ENCODE peak calls at places on chromosomes 6 and 20, in four cellular contexts. One of them, this sample, is unnamed.

GRCh38 chr20:62523473-62524203 is 47.8 kb upstream of the GATA5 start:
- DNase-seq in PC-9: no peak
- DNase-seq in left ventricle myocardium inferior: no peak
- DNase-seq in IMR-90: no peak
- DNase-seq in this sample: no peak

GRCh38 chr6:7919871-7920270 is 9.3 kb upstream of the TXNDC5 start:
- DNase-seq in PC-9: no peak
- DNase-seq in left ventricle myocardium inferior: no peak
- DNase-seq in IMR-90: no peak
- DNase-seq in this sample: peak; percentile 59

GRCh38 chr20:9348316-9348715 is 166.1 kb upstream of the LAMP5 start:
- DNase-seq in PC-9: no peak
- DNase-seq in left ventricle myocardium inferior: no peak
- DNase-seq in IMR-90: no peak
- DNase-seq in this sample: no peak

GRCh38 chr6:139981810-139982550 is 607.5 kb upstream of the CITED2 start:
- DNase-seq in PC-9: peak; percentile 65
- DNase-seq in left ventricle myocardium inferior: no peak
- DNase-seq in IMR-90: peak; percentile 80
- DNase-seq in this sample: no peak

GRCh38 chr6:7134999-7135735 is 27.4 kb downstream of the RREB1 start:
- DNase-seq in PC-9: no peak
- DNase-seq in left ventricle myocardium inferior: no peak
- DNase-seq in IMR-90: no peak
- DNase-seq in this sample: no peak

GRCh38 chr20:58650181-58650775 is 805 bp upstream of the STX16 start:
- DNase-seq in PC-9: no peak
- DNase-seq in left ventricle myocardium inferior: peak; percentile 29
- DNase-seq in IMR-90: no peak
- DNase-seq in this sample: no peak

GRCh38 chr20:9100721-9101120 is 31.8 kb downstream of the PLCB4 start:
- DNase-seq in PC-9: no peak
- DNase-seq in left ventricle myocardium inferior: no peak
- DNase-seq in IMR-90: no peak
- DNase-seq in this sample: no peak

GRCh38 chr6:164109770-164110140 is 695.2 kb downstream of the QKI start:
- DNase-seq in PC-9: no peak
- DNase-seq in left ventricle myocardium inferior: peak; percentile 52
- DNase-seq in IMR-90: no peak
- DNase-seq in this sample: no peak

GRCh38 chr20:37162674-37163073 is 16.5 kb upstream of the RPN2 start:
- DNase-seq in PC-9: no peak
- DNase-seq in left ventricle myocardium inferior: no peak
- DNase-seq in IMR-90: no peak
- DNase-seq in this sample: no peak

DNA sequence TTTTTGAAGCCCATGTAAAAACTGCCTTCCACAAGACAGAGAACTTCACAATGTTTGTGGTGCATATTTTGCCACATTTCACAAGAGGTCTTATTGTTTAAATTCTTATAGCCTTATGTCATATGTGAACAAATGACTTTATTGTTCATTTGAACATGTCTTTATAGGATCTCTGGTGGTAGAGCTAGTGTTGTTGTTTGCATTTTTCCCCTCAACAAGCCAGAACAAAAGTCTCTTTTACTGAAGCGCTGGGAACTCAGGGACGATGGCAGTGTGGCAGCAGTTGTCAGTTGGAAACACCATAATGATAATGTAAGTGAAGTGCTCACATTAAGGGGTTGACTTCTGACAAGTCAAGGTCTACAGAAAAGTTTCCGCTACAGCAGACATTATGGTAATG is 179.9 kb downstream of the GJA10 start:
- DNase-seq in PC-9: no peak
- DNase-seq in left ventricle myocardium inferior: no peak
- DNase-seq in IMR-90: peak; percentile 41
- DNase-seq in this sample: no peak
- H3K27ac ChIP-seq in PC-9: no peak overlapping the region
- H3K27ac ChIP-seq in left ventricle myocardium inferior: no peak overlapping the region
- H3K27ac ChIP-seq in IMR-90: no peak overlapping the region
- H3K27ac ChIP-seq in this sample: no peak overlapping the region

DNA sequence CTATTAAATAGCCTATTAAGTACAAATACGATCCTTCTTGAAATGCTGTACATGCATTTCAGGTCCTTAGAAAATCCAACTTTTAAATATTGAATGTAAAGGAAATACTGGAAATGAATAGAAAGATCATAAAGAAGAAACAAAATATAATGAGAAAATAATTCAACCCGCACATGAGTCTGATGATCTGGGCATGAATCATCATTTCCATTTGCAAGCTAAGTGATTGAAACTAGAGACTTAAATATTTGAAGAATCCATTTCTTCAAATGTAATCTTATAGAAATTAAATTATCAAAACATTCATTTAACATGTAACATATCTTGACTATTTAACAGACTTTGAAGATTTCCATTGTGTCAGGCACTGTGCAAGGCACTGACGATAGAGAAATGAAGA is 977.0 kb downstream of the TFAP2A start:
- DNase-seq in PC-9: no peak
- DNase-seq in left ventricle myocardium inferior: no peak
- DNase-seq in IMR-90: peak; percentile 59
- DNase-seq in this sample: no peak
- H3K4me3 ChIP-seq in PC-9: no peak overlapping the region
- H3K4me3 ChIP-seq in left ventricle myocardium inferior: no peak overlapping the region
- H3K4me3 ChIP-seq in IMR-90: no peak overlapping the region
- H3K4me3 ChIP-seq in this sample: no peak overlapping the region

DNA sequence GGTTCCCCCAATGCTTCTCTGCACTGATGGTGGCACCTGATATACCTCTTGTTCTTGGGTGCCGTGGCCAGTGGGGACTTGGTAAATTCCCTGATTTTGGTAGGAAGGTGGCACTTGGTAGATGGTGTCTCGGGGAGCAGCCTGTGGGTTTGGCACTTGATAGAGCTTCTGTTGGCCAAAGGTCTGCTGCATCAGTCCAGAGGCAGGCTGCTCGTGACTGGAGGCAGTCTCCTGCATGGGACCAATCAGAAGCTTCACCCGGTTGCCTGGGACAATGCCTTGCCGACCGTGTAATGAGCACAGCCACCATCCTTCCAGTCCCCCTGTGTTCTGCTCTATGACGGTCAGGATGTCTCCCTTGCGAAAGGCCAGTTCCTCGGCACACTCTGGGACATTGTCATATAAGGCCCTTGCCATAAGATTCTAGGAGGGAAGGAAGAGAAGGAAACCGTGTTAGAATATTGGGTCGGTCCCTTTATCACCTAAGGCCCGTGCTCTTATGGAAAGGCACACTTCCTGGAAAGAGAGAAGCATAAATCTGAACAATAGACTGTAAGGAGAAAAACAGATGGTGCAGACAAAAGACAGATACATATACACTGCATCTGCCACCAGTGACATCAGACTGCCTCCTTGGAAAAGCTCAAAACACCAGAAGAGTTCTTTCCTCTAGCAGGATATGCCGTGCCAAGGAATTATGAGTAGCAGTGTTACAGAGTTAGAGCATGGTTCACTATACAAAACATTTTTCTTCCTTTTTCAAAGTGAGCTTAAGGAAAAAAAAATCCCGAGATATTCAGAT is 19.0 kb downstream of the NEDD9 start:
- DNase-seq in PC-9: no peak
- DNase-seq in left ventricle myocardium inferior: no peak
- DNase-seq in IMR-90: peak; percentile 61
- DNase-seq in this sample: no peak
- H3K4me1 ChIP-seq in PC-9: peaks cover 28% of the 10 kb centered on the region
- H3K4me1 ChIP-seq in left ventricle myocardium inferior: peaks cover 100% of the 10 kb centered on the region
- H3K4me1 ChIP-seq in IMR-90: peaks cover 15% of the 10 kb centered on the region
- H3K4me1 ChIP-seq in this sample: peaks cover 4% of the 10 kb centered on the region

DNA sequence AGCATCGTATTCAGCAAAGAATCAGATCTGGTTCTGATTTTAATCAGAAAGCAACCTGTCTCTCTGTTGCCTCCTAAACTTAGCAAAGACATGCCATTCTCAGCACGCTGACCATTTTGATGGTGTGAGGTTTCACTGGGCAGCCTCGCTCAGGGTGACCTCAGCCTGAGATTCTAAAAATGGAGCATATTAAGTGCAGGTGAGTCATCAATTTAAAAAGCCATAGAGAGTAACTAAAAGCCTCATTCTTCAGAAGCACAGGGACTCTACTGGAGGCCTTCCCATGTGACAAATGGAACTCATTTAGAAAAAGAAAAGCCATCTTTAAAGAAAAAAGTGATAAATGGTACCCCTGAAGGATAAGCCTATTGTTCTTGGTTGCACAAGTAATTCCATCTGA is 91.3 kb downstream of the FILIP1 start:
- DNase-seq in PC-9: no peak
- DNase-seq in left ventricle myocardium inferior: peak; percentile 25
- DNase-seq in IMR-90: peak; percentile 86
- DNase-seq in this sample: peak; percentile 58
- H3K27ac ChIP-seq in PC-9: no peak overlapping the region
- H3K27ac ChIP-seq in left ventricle myocardium inferior: peak overlapping the region; percentile 74
- H3K27ac ChIP-seq in IMR-90: no peak overlapping the region
- H3K27ac ChIP-seq in this sample: peak overlapping the region; percentile 52